ENCODE peak calls at places on chromosomes 11 and 22, in six cellular contexts. W, Y, Z, V, A and G are unnamed samples.

GRCh38 chr11:62678433-62678769 is 472 bp downstream of the UBXN1 start:
- DNase-seq in W (no peak), Y (no peak), Z (no peak), V (no peak), A (no peak), G (no peak)

GRCh38 chr11:69064394-69064957 is 15.7 kb downstream of the TPCN2 start:
- DNase-seq in W (no peak), Y (no peak), Z (no peak), V (no peak), A (no peak), G (no peak)

GRCh38 chr22:46657655-46657953 is 37.4 kb downstream of the GRAMD4 start:
- DNase-seq in W (no peak), Y (no peak), Z (no peak), V (no peak), A (no peak), G (no peak)

GRCh38 chr11:57482782-57483569 is 22.6 kb downstream of the RTN4RL2 start:
- DNase-seq in W (peak), Y (no peak), Z (peak), V (no peak), A (peak), G (no peak)

GRCh38 chr11:2584812-2585565 is 114.8 kb downstream of the KCNQ1OT1 start:
- DNase-seq in W (no peak), Y (no peak), Z (no peak), V (no peak), A (peak), G (no peak)

GRCh38 chr11:61775606-61776554 is 16.5 kb downstream of the TMEM258 start:
- DNase-seq in W (no peak), Y (no peak), Z (no peak), V (no peak), A (no peak), G (no peak)

GRCh38 chr22:41324818-41325528 is 23.6 kb downstream of the ZC3H7B start:
- DNase-seq in W (no peak), Y (no peak), Z (no peak), V (no peak), A (no peak), G (no peak)

GRCh38 chr11:134242376-134242775 is 10.8 kb downstream of the THYN1 start:
- DNase-seq in W (no peak), Y (no peak), Z (no peak), V (no peak), A (no peak), G (no peak)

GRCh38 chr11:83115551-83115950 is 41.4 kb upstream of the PCF11 start:
- DNase-seq in W (no peak), Y (no peak), Z (no peak), V (no peak), A (no peak), G (no peak)

GRCh38 chr11:14443642-14444041 is 56.0 kb downstream of the COPB1 start:
- DNase-seq in W (peak), Y (no peak), Z (no peak), V (no peak), A (no peak), G (no peak)

GRCh38 chr22:37161442-37161841 is 11.7 kb upstream of the IL2RB start:
- DNase-seq in W (no peak), Y (no peak), Z (no peak), V (no peak), A (peak), G (no peak)

GRCh38 chr11:94067010-94067409 is 45.9 kb downstream of the HEPHL1 start:
- DNase-seq in W (no peak), Y (no peak), Z (no peak), V (no peak), A (no peak), G (no peak)

GRCh38 chr22:43110927-43111623 is 525 bp downstream of the BIK start:
- DNase-seq in W (peak), Y (no peak), Z (no peak), V (no peak), A (peak), G (no peak)

GRCh38 chr22:44658371-44658953 is 43.5 kb upstream of the PRR5 start:
- DNase-seq in W (peak), Y (peak), Z (no peak), V (peak), A (no peak), G (no peak)

GRCh38 chr22:43957871-43958270 is 2.6 kb downstream of the SAMM50 start:
- DNase-seq in W (no peak), Y (no peak), Z (no peak), V (no peak), A (no peak), G (no peak)

GRCh38 chr11:2693271-2693833 is 6.4 kb downstream of the KCNQ1OT1 start:
- DNase-seq in W (no peak), Y (no peak), Z (no peak), V (peak), A (no peak), G (no peak)

GRCh38 chr11:11003226-11003625 is 145.4 kb upstream of the ZBED5 start:
- DNase-seq in W (no peak), Y (no peak), Z (no peak), V (no peak), A (no peak), G (no peak)

GRCh38 chr11:99268895-99269294 is 248.1 kb downstream of the CNTN5 start:
- DNase-seq in W (no peak), Y (no peak), Z (no peak), V (no peak), A (no peak), G (peak)

GRCh38 chr22:32920032-32920628 is 118.6 kb downstream of the TIMP3 start:
- DNase-seq in W (no peak), Y (no peak), Z (no peak), V (no peak), A (no peak), G (no peak)

GRCh38 chr11:8822476-8822875 is 88.5 kb upstream of the AKIP1 start:
- DNase-seq in W (no peak), Y (no peak), Z (no peak), V (no peak), A (no peak), G (no peak)

GRCh38 chr11:63563201-63564055 is at the start of gene PLAAT2:
- DNase-seq in W (no peak), Y (no peak), Z (no peak), V (no peak), A (no peak), G (no peak)

GRCh38 chr11:69939551-69940245 is 120.5 kb upstream of the FGF3 start:
- DNase-seq in W (no peak), Y (no peak), Z (no peak), V (no peak), A (no peak), G (no peak)

GRCh38 chr22:19576460-19577421 is 52.5 kb upstream of the CLDN5 start:
- DNase-seq in W (no peak), Y (no peak), Z (peak), V (no peak), A (peak), G (peak)

GRCh38 chr11:95849087-95849825 is 59.0 kb downstream of the CEP57 start:
- DNase-seq in W (no peak), Y (peak), Z (no peak), V (peak), A (peak), G (no peak)

GRCh38 chr11:2831826-2832717 is 53.5 kb downstream of the CDKN1C start:
- DNase-seq in W (no peak), Y (no peak), Z (no peak), V (no peak), A (no peak), G (no peak)

GRCh38 chr22:41264408-41264941 is 21.5 kb downstream of the RANGAP1 start:
- DNase-seq in W (no peak), Y (no peak), Z (no peak), V (peak), A (no peak), G (no peak)

GRCh38 chr11:35525501-35526175 is at the start of gene PAMR1:
- DNase-seq in W (no peak), Y (no peak), Z (no peak), V (no peak), A (peak), G (no peak)

GRCh38 chr11:94504689-94505293 is 7.5 kb upstream of the C11orf97 start:
- DNase-seq in W (peak), Y (no peak), Z (no peak), V (no peak), A (no peak), G (peak)

GRCh38 chr11:61587951-61588695 is 7.2 kb upstream of the SYT7 start:
- DNase-seq in W (peak), Y (no peak), Z (peak), V (peak), A (peak), G (peak)

GRCh38 chr11:7115775-7116174 is 27.0 kb downstream of the RBMXL2 start:
- DNase-seq in W (no peak), Y (no peak), Z (no peak), V (no peak), A (no peak), G (no peak)

GRCh38 chr22:31917227-31917921 is 27.0 kb upstream of the YWHAH start:
- DNase-seq in W (no peak), Y (no peak), Z (no peak), V (no peak), A (peak), G (no peak)